ENCODE peak calls at places on chromosomes 1 and 21, in five cellular contexts. One of them, this sample, is unnamed.

GRCh38 chr1:234607091-234608025 is 2.6 kb downstream of the IRF2BP2 start:
- DNase-seq in IMR-90: no peak
- DNase-seq in neuronal stem cell: peak
- DNase-seq in H1: no peak
- DNase-seq in H9: no peak
- DNase-seq in this sample: peak

GRCh38 chr1:240093120-240093961 is 1.7 kb downstream of the FMN2 start:
- DNase-seq in IMR-90: no peak
- DNase-seq in neuronal stem cell: peak
- DNase-seq in H1: no peak
- DNase-seq in H9: peak
- DNase-seq in this sample: peak

GRCh38 chr1:7857951-7858350 is 5.1 kb upstream of the UTS2 start:
- DNase-seq in IMR-90: no peak
- DNase-seq in neuronal stem cell: no peak
- DNase-seq in H1: no peak
- DNase-seq in H9: no peak
- DNase-seq in this sample: no peak

GRCh38 chr1:116168277-116169032 is 57.3 kb downstream of the MAB21L3 start:
- DNase-seq in IMR-90: peak
- DNase-seq in neuronal stem cell: peak
- DNase-seq in H1: peak
- DNase-seq in H9: peak
- DNase-seq in this sample: peak

GRCh38 chr1:218851601-218852000 is 322.1 kb upstream of the LYPLAL1 start:
- DNase-seq in IMR-90: peak
- DNase-seq in neuronal stem cell: no peak
- DNase-seq in H1: no peak
- DNase-seq in H9: no peak
- DNase-seq in this sample: no peak

GRCh38 chr1:215023151-215023832 is 59.2 kb upstream of the KCNK2 start:
- DNase-seq in IMR-90: peak
- DNase-seq in neuronal stem cell: no peak
- DNase-seq in H1: no peak
- DNase-seq in H9: no peak
- DNase-seq in this sample: no peak

GRCh38 chr1:7827134-7827955 is 25.5 kb downstream of the UTS2 start:
- DNase-seq in IMR-90: no peak
- DNase-seq in neuronal stem cell: no peak
- DNase-seq in H1: no peak
- DNase-seq in H9: no peak
- DNase-seq in this sample: no peak

GRCh38 chr1:63856924-63857323 is 83.1 kb downstream of the ROR1 start:
- DNase-seq in IMR-90: no peak
- DNase-seq in neuronal stem cell: no peak
- DNase-seq in H1: no peak
- DNase-seq in H9: no peak
- DNase-seq in this sample: no peak

GRCh38 chr1:28118640-28119307 is 30.4 kb upstream of the EYA3 start:
- DNase-seq in IMR-90: no peak
- DNase-seq in neuronal stem cell: no peak
- DNase-seq in H1: no peak
- DNase-seq in H9: no peak
- DNase-seq in this sample: no peak

GRCh38 chr21:41769106-41769505 is 2.3 kb upstream of the RIPK4 start:
- DNase-seq in IMR-90: no peak
- DNase-seq in neuronal stem cell: no peak
- DNase-seq in H1: no peak
- DNase-seq in H9: no peak
- DNase-seq in this sample: no peak

GRCh38 chr1:77834771-77835334 is 53.6 kb upstream of the NEXN start:
- DNase-seq in IMR-90: peak
- DNase-seq in neuronal stem cell: no peak
- DNase-seq in H1: no peak
- DNase-seq in H9: no peak
- DNase-seq in this sample: no peak

GRCh38 chr1:98340511-98340910 is 321.0 kb upstream of the SNX7 start:
- DNase-seq in IMR-90: peak
- DNase-seq in neuronal stem cell: no peak
- DNase-seq in H1: no peak
- DNase-seq in H9: no peak
- DNase-seq in this sample: no peak

GRCh38 chr1:64006276-64007051 is 197.0 kb upstream of the UBE2U start:
- DNase-seq in IMR-90: peak
- DNase-seq in neuronal stem cell: no peak
- DNase-seq in H1: no peak
- DNase-seq in H9: no peak
- DNase-seq in this sample: peak

GRCh38 chr1:1398677-1399186 is 403 bp downstream of the CCNL2 start:
- DNase-seq in IMR-90: no peak
- DNase-seq in neuronal stem cell: no peak
- DNase-seq in H1: no peak
- DNase-seq in H9: no peak
- DNase-seq in this sample: no peak

GRCh38 chr1:154170547-154171221 is 15.8 kb upstream of the NUP210L start:
- DNase-seq in IMR-90: no peak
- DNase-seq in neuronal stem cell: no peak
- DNase-seq in H1: no peak
- DNase-seq in H9: no peak
- DNase-seq in this sample: no peak

GRCh38 chr1:229410370-229410691 is 23.6 kb downstream of the ACTA1 start:
- DNase-seq in IMR-90: no peak
- DNase-seq in neuronal stem cell: no peak
- DNase-seq in H1: no peak
- DNase-seq in H9: no peak
- DNase-seq in this sample: no peak

GRCh38 chr1:229409616-229410369 is 24.1 kb downstream of the ACTA1 start:
- DNase-seq in IMR-90: no peak
- DNase-seq in neuronal stem cell: no peak
- DNase-seq in H1: no peak
- DNase-seq in H9: peak
- DNase-seq in this sample: no peak

GRCh38 chr1:229411434-229412055 is 22.3 kb downstream of the ACTA1 start:
- DNase-seq in IMR-90: no peak
- DNase-seq in neuronal stem cell: no peak
- DNase-seq in H1: no peak
- DNase-seq in H9: no peak
- DNase-seq in this sample: no peak

GRCh38 chr1:229412056-229412455 is 21.8 kb downstream of the ACTA1 start:
- DNase-seq in IMR-90: no peak
- DNase-seq in neuronal stem cell: no peak
- DNase-seq in H1: no peak
- DNase-seq in H9: peak
- DNase-seq in this sample: no peak

DNA sequence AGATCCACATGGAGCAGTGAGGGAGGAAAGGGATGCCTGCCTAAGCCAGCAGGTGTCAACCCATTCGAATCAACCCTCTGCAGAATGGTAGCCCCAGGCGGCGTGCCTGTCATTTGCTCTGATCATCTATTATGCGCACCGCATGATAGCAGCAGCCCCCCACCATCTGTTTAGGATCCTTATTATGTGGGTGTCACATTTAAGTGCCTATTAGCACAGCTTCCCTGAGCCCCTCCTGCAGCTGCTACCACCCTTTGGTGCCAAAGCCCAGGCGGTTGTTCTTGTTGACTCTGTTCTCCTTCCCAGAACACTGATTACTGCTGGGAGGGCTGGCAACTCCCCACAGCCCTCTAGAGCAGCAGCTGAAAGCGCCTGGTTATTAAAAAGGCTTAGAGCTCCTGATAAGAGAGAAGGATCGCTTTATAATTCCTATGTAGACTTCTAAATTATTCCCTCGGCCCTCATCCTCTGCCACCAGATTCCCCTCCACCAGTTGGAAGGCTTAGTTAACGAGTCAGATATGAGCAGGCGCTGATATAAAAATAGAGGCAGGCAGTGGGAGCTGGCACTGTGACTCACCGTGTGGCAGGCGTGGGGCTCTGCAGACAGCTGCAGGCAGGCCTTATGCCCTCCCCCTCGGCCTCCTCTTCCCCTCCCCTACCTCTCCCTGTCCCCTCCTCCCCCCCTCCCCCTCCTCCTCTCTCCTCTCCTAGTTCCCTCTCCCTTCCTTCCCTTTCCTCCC is 23.0 kb downstream of the ACTA1 start:
- DNase-seq in IMR-90: peak
- DNase-seq in neuronal stem cell: no peak
- DNase-seq in H1: no peak
- DNase-seq in H9: peak
- DNase-seq in this sample: peak
- H2BK5ac ChIP-seq in IMR-90: no peak
- H2BK5ac ChIP-seq in neuronal stem cell: no peak
- H2BK5ac ChIP-seq in H1: peak
- H2BK5ac ChIP-seq in H9: no peak
- H2BK5ac ChIP-seq in this sample: no peak

GRCh38 chr21:44924611-44925010 is 3.9 kb upstream of the ITGB2 start:
- DNase-seq in IMR-90: no peak
- DNase-seq in neuronal stem cell: no peak
- DNase-seq in H1: no peak
- DNase-seq in H9: no peak
- DNase-seq in this sample: no peak
- H3K27ac ChIP-seq in IMR-90: no peak
- H3K27ac ChIP-seq in neuronal stem cell: no peak
- H3K27ac ChIP-seq in H1: no peak
- H3K27ac ChIP-seq in H9: no peak
- H3K27ac ChIP-seq in this sample: no peak

GRCh38 chr1:227734546-227734857 is 600 bp downstream of the JMJD4 start:
- DNase-seq in IMR-90: no peak
- DNase-seq in neuronal stem cell: no peak
- DNase-seq in H1: no peak
- DNase-seq in H9: no peak
- DNase-seq in this sample: peak

GRCh38 chr1:227733309-227733705 is 1.8 kb downstream of the JMJD4 start:
- DNase-seq in IMR-90: no peak
- DNase-seq in neuronal stem cell: no peak
- DNase-seq in H1: no peak
- DNase-seq in H9: peak
- DNase-seq in this sample: no peak

GRCh38 chr1:227736814-227737432 is 1.7 kb downstream of the SNAP47 start:
- DNase-seq in IMR-90: no peak
- DNase-seq in neuronal stem cell: no peak
- DNase-seq in H1: no peak
- DNase-seq in H9: no peak
- DNase-seq in this sample: no peak

GRCh38 chr1:227733751-227734545 is 1.2 kb downstream of the JMJD4 start:
- DNase-seq in IMR-90: no peak
- DNase-seq in neuronal stem cell: no peak
- DNase-seq in H1: no peak
- DNase-seq in H9: peak
- DNase-seq in this sample: no peak

GRCh38 chr1:227734858-227735780 is at the start of the genes JMJD4 and SNAP47:
- DNase-seq in IMR-90: peak
- DNase-seq in neuronal stem cell: peak
- DNase-seq in H1: peak
- DNase-seq in H9: peak
- DNase-seq in this sample: peak
- H2BK5ac ChIP-seq in IMR-90: peak
- H2BK5ac ChIP-seq in neuronal stem cell: peak
- H2BK5ac ChIP-seq in H1: peak
- H2BK5ac ChIP-seq in H9: no peak
- H2BK5ac ChIP-seq in this sample: no peak

DNA sequence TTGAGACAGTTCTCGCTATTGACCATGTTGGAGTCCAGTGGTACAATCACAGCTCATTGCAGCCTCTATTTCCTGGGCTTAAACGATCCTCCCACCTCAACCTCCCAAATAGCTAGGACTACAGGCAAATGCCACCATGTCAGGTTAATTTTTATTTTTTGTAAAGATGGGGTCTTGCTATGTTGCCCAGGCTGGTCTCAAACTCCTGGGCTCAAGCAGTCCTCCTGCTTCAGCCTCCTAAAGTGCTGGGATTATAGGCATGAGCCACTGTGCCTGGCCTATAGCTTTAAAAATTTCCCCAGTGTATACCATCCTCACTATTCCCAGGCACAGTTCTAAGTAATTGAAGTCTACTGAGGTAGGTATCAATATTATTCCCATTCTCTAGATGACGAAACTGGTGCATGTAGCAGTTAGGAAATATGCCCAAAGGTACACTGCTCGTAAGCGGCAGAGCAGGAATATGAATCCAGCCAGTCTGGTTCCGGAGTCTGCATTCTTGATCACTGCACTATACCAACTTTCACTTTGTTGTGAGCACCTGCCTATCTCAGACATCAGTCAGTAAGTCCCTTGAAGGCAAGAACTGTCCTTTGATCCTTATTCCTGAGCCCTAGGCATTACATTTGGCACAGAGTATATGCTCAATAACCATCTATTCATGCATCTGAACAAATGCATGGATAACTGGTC is 11.5 kb upstream of the SRP9 start:
- DNase-seq in IMR-90: no peak
- DNase-seq in neuronal stem cell: no peak
- DNase-seq in H1: no peak
- DNase-seq in H9: no peak
- DNase-seq in this sample: no peak
- H3K27ac ChIP-seq in IMR-90: peak
- H3K27ac ChIP-seq in neuronal stem cell: no peak
- H3K27ac ChIP-seq in H1: no peak
- H3K27ac ChIP-seq in H9: no peak
- H3K27ac ChIP-seq in this sample: no peak

GRCh38 chr1:10059329-10059691 is 26.6 kb downstream of the UBE4B start:
- DNase-seq in IMR-90: no peak
- DNase-seq in neuronal stem cell: no peak
- DNase-seq in H1: no peak
- DNase-seq in H9: no peak
- DNase-seq in this sample: no peak
- H2BK5ac ChIP-seq in IMR-90: no peak
- H2BK5ac ChIP-seq in neuronal stem cell: no peak
- H2BK5ac ChIP-seq in H1: no peak
- H2BK5ac ChIP-seq in H9: no peak
- H2BK5ac ChIP-seq in this sample: no peak

GRCh38 chr1:211737115-211738035 is 62.0 kb upstream of the NEK2 start:
- DNase-seq in IMR-90: no peak
- DNase-seq in neuronal stem cell: no peak
- DNase-seq in H1: no peak
- DNase-seq in H9: no peak
- DNase-seq in this sample: no peak
- H3K27ac ChIP-seq in IMR-90: no peak
- H3K27ac ChIP-seq in neuronal stem cell: no peak
- H3K27ac ChIP-seq in H1: no peak
- H3K27ac ChIP-seq in H9: no peak
- H3K27ac ChIP-seq in this sample: no peak

GRCh38 chr21:26966978-26967913 is at the start of gene ADAMTS5:
- DNase-seq in IMR-90: peak
- DNase-seq in neuronal stem cell: peak
- DNase-seq in H1: no peak
- DNase-seq in H9: peak
- DNase-seq in this sample: peak
- H2BK5ac ChIP-seq in IMR-90: peak
- H2BK5ac ChIP-seq in neuronal stem cell: no peak
- H2BK5ac ChIP-seq in H1: peak
- H2BK5ac ChIP-seq in H9: no peak
- H2BK5ac ChIP-seq in this sample: peak

This sample was measured in mesendoderm.